ENCODE peak calls at places on chromosomes 16 and 17, in eight cellular contexts. X, V, M, N, S, T, Z and I are unnamed samples.

GRCh38 chr16:80931985-80932720 is 74.5 kb downstream of the CMC2 start:
- DNase-seq in Z (no peak), T (peak), M (peak), X (peak), N (peak), S (no peak), V (no peak), I (peak)

GRCh38 chr16:87959391-87959968 is 8.2 kb downstream of the BANP start:
- DNase-seq in T (no peak), S (no peak), Z (no peak), V (no peak), M (no peak), N (no peak), X (no peak), I (no peak)

GRCh38 chr17:1060991-1061390 is 64.1 kb downstream of the TIMM22 start:
- DNase-seq in Z (peak), S (no peak), T (peak), V (no peak), N (no peak), M (peak), X (no peak), I (no peak)

GRCh38 chr16:46751381-46751780 is 3.2 kb upstream of the MYLK3 start:
- DNase-seq in Z (no peak), M (no peak), T (no peak), S (no peak), X (no peak), V (no peak), N (no peak), I (no peak)

GRCh38 chr17:13750783-13751484 is 149.2 kb upstream of the HS3ST3A1 start:
- DNase-seq in T (no peak), Z (no peak), X (no peak), M (peak), N (no peak), S (no peak), V (no peak), I (no peak)

GRCh38 chr17:43839670-43840101 is 6.7 kb upstream of the MPP3 start:
- DNase-seq in M (no peak), T (no peak), X (peak), V (peak), S (no peak), Z (no peak), N (no peak), I (no peak)

GRCh38 chr16:61726125-61726524 is 310.1 kb downstream of the CDH8 start:
- DNase-seq in X (no peak), M (no peak), N (no peak), T (no peak), S (no peak), Z (no peak), V (no peak), I (no peak)

GRCh38 chr17:76051571-76051970 is 20.7 kb downstream of the SRP68 start:
- DNase-seq in T (no peak), X (no peak), Z (no peak), V (no peak), S (no peak), N (no peak), M (no peak), I (no peak)

GRCh38 chr17:64256913-64257807 is 5.9 kb downstream of the TEX2 start:
- DNase-seq in T (no peak), S (no peak), N (no peak), V (no peak), M (peak), Z (no peak), X (no peak), I (no peak)